ENCODE peak calls at places on chromosomes 7 and 10, in six cellular contexts. X is GM12878, D is H1, B is HCT116, K is K562, N is HepG2. I is an unnamed sample.

GRCh38 chr7:135390829-135391228 is 119.1 kb downstream of the CNOT4 start:
- DNase-seq in X (no peak), D (no peak), B (no peak), K (no peak), N (no peak), I (no peak)

GRCh38 chr10:42933454-42934340 is 143.2 kb upstream of the RET start:
- DNase-seq in X (no peak), D (peak; percentile 75), B (no peak), K (no peak), N (no peak), I (no peak)

GRCh38 chr7:74033372-74034311 is 5.7 kb downstream of the ELN start:
- DNase-seq in X (no peak), D (no peak), B (no peak), K (peak; percentile 68), N (no peak), I (no peak)

GRCh38 chr10:75606203-75606779 is 174.9 kb downstream of the LRMDA start:
- DNase-seq in X (peak; percentile 64), D (no peak), B (no peak), K (no peak), N (peak; percentile 77), I (no peak)

GRCh38 chr7:90119178-90119971 is 34.9 kb upstream of the STEAP1 start:
- DNase-seq in X (no peak), D (peak; percentile 73), B (no peak), K (no peak), N (no peak), I (peak; percentile 20)

GRCh38 chr7:322111-322671 is 32.2 kb downstream of the FOXL3 start:
- DNase-seq in X (no peak), D (peak; percentile 99), B (peak; percentile 32), K (peak; percentile 98), N (no peak), I (peak; percentile 50)

GRCh38 chr10:48233643-48234042 is 40.9 kb downstream of the FRMPD2 start:
- DNase-seq in X (no peak), D (no peak), B (no peak), K (no peak), N (no peak), I (no peak)

GRCh38 chr7:28845106-28845505 is 113.0 kb downstream of the TRIL start:
- DNase-seq in X (no peak), D (no peak), B (no peak), K (no peak), N (no peak), I (no peak)

GRCh38 chr7:37337522-37337921 is 111.1 kb downstream of the ELMO1 start:
- DNase-seq in X (no peak), D (no peak), B (no peak), K (no peak), N (no peak), I (no peak)

GRCh38 chr7:157136372-157136771 is 2.4 kb upstream of the UBE3C start:
- DNase-seq in X (no peak), D (no peak), B (no peak), K (no peak), N (peak; percentile 49), I (no peak)

GRCh38 chr7:155692317-155692716 is 47.9 kb downstream of the RBM33 start:
- DNase-seq in X (no peak), D (no peak), B (no peak), K (no peak), N (peak; percentile 49), I (no peak)

GRCh38 chr7:151172273-151173141 is 5.0 kb upstream of the GBX1 start:
- DNase-seq in X (no peak), D (peak; percentile 93), B (peak; percentile 61), K (peak; percentile 97), N (peak; percentile 53), I (peak; percentile 57)

GRCh38 chr10:127386606-127387327 is 162.3 kb upstream of the NPS start:
- DNase-seq in X (no peak), D (no peak), B (no peak), K (no peak), N (no peak), I (no peak)

GRCh38 chr10:127392351-127393235 is 156.5 kb upstream of the NPS start:
- DNase-seq in X (no peak), D (no peak), B (no peak), K (no peak), N (no peak), I (no peak)

DNA sequence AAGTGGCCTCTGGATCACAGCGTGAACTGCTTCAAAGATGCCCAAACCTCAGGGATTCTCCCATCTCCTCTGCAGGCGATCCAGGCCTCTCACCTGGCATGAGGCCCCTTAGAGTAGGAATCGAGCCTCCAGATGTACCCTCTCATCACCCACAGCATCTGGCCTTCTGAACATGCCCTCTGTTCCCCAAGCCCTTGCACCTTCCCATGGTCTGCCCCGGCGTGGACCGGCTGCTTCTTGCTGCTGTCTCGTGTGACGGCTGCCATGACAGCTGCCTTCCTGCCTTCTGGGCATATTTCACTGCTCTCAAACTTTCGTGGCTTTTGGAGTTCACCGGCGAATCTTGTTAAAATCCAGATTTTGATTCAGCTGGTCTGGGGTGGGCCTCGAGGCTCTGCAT is 157.2 kb upstream of the NPS start:
- DNase-seq in X (no peak), D (no peak), B (no peak), K (no peak), N (no peak), I (no peak)
- TF ChIP-seq YY1 in X (no peak), D (no peak), B (no peak), K (no peak), N (no peak), I (no peak)

GRCh38 chr10:88494537-88494936 is 88.6 kb downstream of the RNLS start:
- DNase-seq in X (no peak), D (no peak), B (no peak), K (no peak), N (no peak), I (no peak)

GRCh38 chr10:88491314-88491713 is 91.8 kb downstream of the RNLS start:
- DNase-seq in X (no peak), D (no peak), B (no peak), K (no peak), N (no peak), I (no peak)

GRCh38 chr10:88490216-88490980 is 92.7 kb downstream of the RNLS start:
- DNase-seq in X (no peak), D (no peak), B (no peak), K (no peak), N (no peak), I (no peak)

GRCh38 chr10:88493676-88494483 is 89.2 kb downstream of the RNLS start:
- DNase-seq in X (no peak), D (no peak), B (no peak), K (no peak), N (no peak), I (no peak)

GRCh38 chr10:88489107-88489506 is 94.0 kb downstream of the RNLS start:
- DNase-seq in X (no peak), D (no peak), B (no peak), K (no peak), N (no peak), I (no peak)
- TF ChIP-seq ZNF274 in X (no peak), D (no peak), B (no peak), K (no peak), N (no peak), I (no peak)

GRCh38 chr7:130982160-130982638 is 248.2 kb upstream of the KLF14 start:
- DNase-seq in X (no peak), D (no peak), B (no peak), K (peak; percentile 58), N (peak; percentile 56), I (peak; percentile 30)
- TF ChIP-seq YY1 in X (no peak), D (no peak), B (no peak), K (no peak), N (no peak), I (no peak)

DNA sequence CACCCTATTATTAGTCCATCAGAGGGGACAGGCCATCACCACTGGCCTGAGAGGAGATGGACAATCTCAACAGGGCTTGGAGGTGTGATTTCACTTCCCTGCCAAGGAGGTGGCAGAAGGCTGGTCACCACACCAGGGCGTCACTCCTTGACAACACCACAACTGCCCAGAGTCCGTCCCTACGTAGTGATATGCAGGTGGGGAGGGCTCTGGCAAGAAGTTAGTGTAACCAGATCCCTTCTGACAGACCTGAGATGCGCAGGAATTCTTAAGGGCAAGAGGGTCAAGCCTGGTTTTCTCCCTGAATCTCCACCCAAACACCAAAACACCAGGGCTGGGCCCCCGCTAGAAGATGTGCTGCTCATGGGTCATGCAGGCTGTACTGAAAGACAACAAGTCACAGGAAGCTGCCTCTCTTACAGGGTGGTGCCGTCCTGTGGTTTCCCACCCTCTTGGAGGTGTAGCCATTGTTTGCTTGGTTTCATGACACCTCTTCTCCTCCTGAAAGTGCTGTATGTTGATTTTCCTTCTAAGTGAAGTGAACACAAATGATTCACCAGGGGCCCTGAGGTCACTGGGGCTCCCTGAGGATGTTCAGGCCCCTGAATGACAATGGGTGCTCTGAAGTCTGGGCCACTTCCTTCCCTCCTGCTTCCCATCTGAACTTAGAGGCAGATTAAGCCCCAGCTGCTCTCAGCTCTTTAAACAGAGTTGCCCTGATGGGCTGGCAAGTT is 27.1 kb downstream of the ATXN7L1 start:
- DNase-seq in X (peak; percentile 9), D (no peak), B (no peak), K (no peak), N (peak; percentile 70), I (peak; percentile 93)
- TF ChIP-seq ZNF274 in X (no peak), D (no peak), B (no peak), K (no peak), N (no peak), I (no peak)

DNA sequence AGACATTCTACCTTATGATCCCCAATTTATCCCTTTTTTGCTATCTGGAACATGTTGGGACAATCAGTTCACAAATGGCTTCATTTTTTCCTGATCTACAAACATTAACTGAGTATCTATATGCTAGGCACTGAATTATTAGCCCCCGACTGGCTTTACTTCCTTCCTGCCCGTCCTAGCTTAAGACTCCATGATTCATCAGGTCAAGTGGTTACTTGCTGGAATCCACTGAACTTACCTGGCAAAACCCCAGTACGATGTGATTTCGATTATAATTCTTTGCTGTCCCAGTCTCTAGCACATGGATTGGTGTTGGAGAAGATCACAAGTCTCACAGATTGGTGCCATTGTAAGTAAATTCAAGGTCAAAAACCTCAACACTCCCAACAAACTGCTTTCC is 77.1 kb downstream of the ORC5 start:
- DNase-seq in X (no peak), D (no peak), B (no peak), K (no peak), N (no peak), I (no peak)
- TF ChIP-seq YY1 in X (no peak), D (no peak), B (no peak), K (no peak), N (no peak), I (no peak)

DNA sequence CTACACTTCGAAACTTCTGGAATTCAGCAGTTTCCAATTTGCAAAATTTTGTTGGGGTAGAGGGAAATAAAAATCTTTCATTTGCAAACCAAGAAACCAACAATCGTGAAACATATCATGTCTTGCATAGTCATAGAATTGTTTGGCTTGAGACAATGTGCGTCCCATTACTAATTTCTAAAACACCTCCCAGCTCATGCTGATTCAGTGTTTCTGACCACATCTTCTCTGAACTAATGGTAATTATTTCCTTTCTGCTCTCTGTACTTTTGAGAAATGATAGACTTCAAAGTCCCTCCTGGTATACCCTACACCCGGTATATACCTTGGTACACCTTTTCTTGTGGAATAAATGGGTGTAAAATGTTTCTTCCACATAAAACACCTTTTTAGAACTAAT is 41.8 kb upstream of the TSPAN13 start:
- DNase-seq in X (no peak), D (no peak), B (no peak), K (no peak), N (no peak), I (no peak)
- TF ChIP-seq ZNF274 in X (no peak), D (no peak), B (no peak), K (no peak), N (no peak), I (no peak)

I was measured in NT2/D1.